ENCODE peak calls at places on chromosomes 3 and 15, in eight cellular contexts. One of them, this sample, is unnamed.

GRCh38 chr15:99482993-99483392 is 82.8 kb upstream of the MEF2A start:
- DNase-seq in heart right ventricle: no peak
- DNase-seq in KBM-7: no peak
- DNase-seq in substantia nigra: no peak
- DNase-seq in adrenal gland: no peak
- DNase-seq in dermis blood vessel endothelial cell: no peak
- DNase-seq in stimulated activated CD4-positive, alpha-beta T cell treated with anti-CD3 and anti-CD28 coated beads, Interleukin-1b, Interleukin-23, amount 100 ng/mL, for 48 hours: no peak
- DNase-seq in coronary artery: no peak
- DNase-seq in this sample: no peak

GRCh38 chr3:152333928-152334327 is 65.2 kb downstream of the MBNL1 start:
- DNase-seq in heart right ventricle: no peak
- DNase-seq in KBM-7: no peak
- DNase-seq in substantia nigra: no peak
- DNase-seq in adrenal gland: no peak
- DNase-seq in dermis blood vessel endothelial cell: no peak
- DNase-seq in stimulated activated CD4-positive, alpha-beta T cell treated with anti-CD3 and anti-CD28 coated beads, Interleukin-1b, Interleukin-23, amount 100 ng/mL, for 48 hours: no peak
- DNase-seq in coronary artery: no peak
- DNase-seq in this sample: no peak

GRCh38 chr3:32391643-32392529 is at the start of gene CMTM7:
- DNase-seq in heart right ventricle: peak; percentile 73
- DNase-seq in KBM-7: peak; percentile 68
- DNase-seq in substantia nigra: peak; percentile 25
- DNase-seq in adrenal gland: peak; percentile 70
- DNase-seq in dermis blood vessel endothelial cell: peak; percentile 72
- DNase-seq in stimulated activated CD4-positive, alpha-beta T cell treated with anti-CD3 and anti-CD28 coated beads, Interleukin-1b, Interleukin-23, amount 100 ng/mL, for 48 hours: peak; percentile 60
- DNase-seq in coronary artery: peak; percentile 83
- DNase-seq in this sample: peak; percentile 70

GRCh38 chr15:78242128-78242527 is 7.8 kb upstream of the ACSBG1 start:
- DNase-seq in heart right ventricle: no peak
- DNase-seq in KBM-7: peak; percentile 73
- DNase-seq in substantia nigra: peak; percentile 11
- DNase-seq in adrenal gland: no peak
- DNase-seq in dermis blood vessel endothelial cell: peak; percentile 39
- DNase-seq in stimulated activated CD4-positive, alpha-beta T cell treated with anti-CD3 and anti-CD28 coated beads, Interleukin-1b, Interleukin-23, amount 100 ng/mL, for 48 hours: no peak
- DNase-seq in coronary artery: no peak
- DNase-seq in this sample: peak; percentile 33

GRCh38 chr15:81000144-81000625 is 538 bp upstream of the TLNRD1 start:
- DNase-seq in heart right ventricle: no peak
- DNase-seq in KBM-7: no peak
- DNase-seq in substantia nigra: peak; percentile 65
- DNase-seq in adrenal gland: no peak
- DNase-seq in dermis blood vessel endothelial cell: no peak
- DNase-seq in stimulated activated CD4-positive, alpha-beta T cell treated with anti-CD3 and anti-CD28 coated beads, Interleukin-1b, Interleukin-23, amount 100 ng/mL, for 48 hours: no peak
- DNase-seq in coronary artery: no peak
- DNase-seq in this sample: no peak

GRCh38 chr3:190064112-190064511 is 56.6 kb downstream of the P3H2 start:
- DNase-seq in heart right ventricle: no peak
- DNase-seq in KBM-7: no peak
- DNase-seq in substantia nigra: no peak
- DNase-seq in adrenal gland: peak; percentile 64
- DNase-seq in dermis blood vessel endothelial cell: peak; percentile 85
- DNase-seq in stimulated activated CD4-positive, alpha-beta T cell treated with anti-CD3 and anti-CD28 coated beads, Interleukin-1b, Interleukin-23, amount 100 ng/mL, for 48 hours: no peak
- DNase-seq in coronary artery: no peak
- DNase-seq in this sample: no peak

GRCh38 chr3:32237670-32238026 is 832 bp upstream of the CMTM8 start:
- DNase-seq in heart right ventricle: no peak
- DNase-seq in KBM-7: no peak
- DNase-seq in substantia nigra: no peak
- DNase-seq in adrenal gland: no peak
- DNase-seq in dermis blood vessel endothelial cell: no peak
- DNase-seq in stimulated activated CD4-positive, alpha-beta T cell treated with anti-CD3 and anti-CD28 coated beads, Interleukin-1b, Interleukin-23, amount 100 ng/mL, for 48 hours: no peak
- DNase-seq in coronary artery: no peak
- DNase-seq in this sample: no peak

GRCh38 chr15:58038426-58039106 is 26.9 kb downstream of the ALDH1A2 start:
- DNase-seq in heart right ventricle: no peak
- DNase-seq in KBM-7: no peak
- DNase-seq in substantia nigra: no peak
- DNase-seq in adrenal gland: no peak
- DNase-seq in dermis blood vessel endothelial cell: peak; percentile 41
- DNase-seq in stimulated activated CD4-positive, alpha-beta T cell treated with anti-CD3 and anti-CD28 coated beads, Interleukin-1b, Interleukin-23, amount 100 ng/mL, for 48 hours: no peak
- DNase-seq in coronary artery: no peak
- DNase-seq in this sample: no peak

GRCh38 chr15:94230436-94230885 is 900 bp upstream of the MCTP2 start:
- DNase-seq in heart right ventricle: no peak
- DNase-seq in KBM-7: no peak
- DNase-seq in substantia nigra: no peak
- DNase-seq in adrenal gland: no peak
- DNase-seq in dermis blood vessel endothelial cell: no peak
- DNase-seq in stimulated activated CD4-positive, alpha-beta T cell treated with anti-CD3 and anti-CD28 coated beads, Interleukin-1b, Interleukin-23, amount 100 ng/mL, for 48 hours: no peak
- DNase-seq in coronary artery: no peak
- DNase-seq in this sample: no peak

GRCh38 chr3:132344666-132345280 is 27.6 kb downstream of the ACP3 start:
- DNase-seq in heart right ventricle: no peak
- DNase-seq in KBM-7: no peak
- DNase-seq in substantia nigra: no peak
- DNase-seq in adrenal gland: no peak
- DNase-seq in dermis blood vessel endothelial cell: peak; percentile 8
- DNase-seq in stimulated activated CD4-positive, alpha-beta T cell treated with anti-CD3 and anti-CD28 coated beads, Interleukin-1b, Interleukin-23, amount 100 ng/mL, for 48 hours: no peak
- DNase-seq in coronary artery: no peak
- DNase-seq in this sample: no peak

GRCh38 chr3:119600732-119601131 is 3.0 kb downstream of the PLA1A start:
- DNase-seq in heart right ventricle: peak; percentile 40
- DNase-seq in KBM-7: peak; percentile 54
- DNase-seq in substantia nigra: no peak
- DNase-seq in adrenal gland: peak; percentile 68
- DNase-seq in dermis blood vessel endothelial cell: peak; percentile 30
- DNase-seq in stimulated activated CD4-positive, alpha-beta T cell treated with anti-CD3 and anti-CD28 coated beads, Interleukin-1b, Interleukin-23, amount 100 ng/mL, for 48 hours: peak; percentile 37
- DNase-seq in coronary artery: no peak
- DNase-seq in this sample: peak; percentile 56

GRCh38 chr3:170483485-170484262 is 65.0 kb downstream of the CLDN11 start:
- DNase-seq in heart right ventricle: no peak
- DNase-seq in KBM-7: no peak
- DNase-seq in substantia nigra: no peak
- DNase-seq in adrenal gland: no peak
- DNase-seq in dermis blood vessel endothelial cell: no peak
- DNase-seq in stimulated activated CD4-positive, alpha-beta T cell treated with anti-CD3 and anti-CD28 coated beads, Interleukin-1b, Interleukin-23, amount 100 ng/mL, for 48 hours: no peak
- DNase-seq in coronary artery: no peak
- DNase-seq in this sample: peak; percentile 79

GRCh38 chr15:70416851-70417250 is 319.1 kb upstream of the TLE3 start:
- DNase-seq in heart right ventricle: no peak
- DNase-seq in KBM-7: no peak
- DNase-seq in substantia nigra: no peak
- DNase-seq in adrenal gland: no peak
- DNase-seq in dermis blood vessel endothelial cell: no peak
- DNase-seq in stimulated activated CD4-positive, alpha-beta T cell treated with anti-CD3 and anti-CD28 coated beads, Interleukin-1b, Interleukin-23, amount 100 ng/mL, for 48 hours: no peak
- DNase-seq in coronary artery: no peak
- DNase-seq in this sample: no peak

GRCh38 chr3:136432685-136433084 is 182.5 kb downstream of the PCCB start:
- DNase-seq in heart right ventricle: no peak
- DNase-seq in KBM-7: no peak
- DNase-seq in substantia nigra: no peak
- DNase-seq in adrenal gland: no peak
- DNase-seq in dermis blood vessel endothelial cell: no peak
- DNase-seq in stimulated activated CD4-positive, alpha-beta T cell treated with anti-CD3 and anti-CD28 coated beads, Interleukin-1b, Interleukin-23, amount 100 ng/mL, for 48 hours: no peak
- DNase-seq in coronary artery: no peak
- DNase-seq in this sample: no peak

GRCh38 chr3:89314454-89314853 is 207.0 kb downstream of the EPHA3 start:
- DNase-seq in heart right ventricle: no peak
- DNase-seq in KBM-7: no peak
- DNase-seq in substantia nigra: no peak
- DNase-seq in adrenal gland: no peak
- DNase-seq in dermis blood vessel endothelial cell: no peak
- DNase-seq in stimulated activated CD4-positive, alpha-beta T cell treated with anti-CD3 and anti-CD28 coated beads, Interleukin-1b, Interleukin-23, amount 100 ng/mL, for 48 hours: no peak
- DNase-seq in coronary artery: no peak
- DNase-seq in this sample: no peak

GRCh38 chr3:106945435-106945834 is 431.8 kb upstream of the CCDC54 start:
- DNase-seq in heart right ventricle: no peak
- DNase-seq in KBM-7: peak; percentile 12
- DNase-seq in substantia nigra: no peak
- DNase-seq in adrenal gland: no peak
- DNase-seq in dermis blood vessel endothelial cell: no peak
- DNase-seq in stimulated activated CD4-positive, alpha-beta T cell treated with anti-CD3 and anti-CD28 coated beads, Interleukin-1b, Interleukin-23, amount 100 ng/mL, for 48 hours: no peak
- DNase-seq in coronary artery: no peak
- DNase-seq in this sample: no peak

GRCh38 chr3:150050510-150050909 is 79.8 kb upstream of the PFN2 start:
- DNase-seq in heart right ventricle: no peak
- DNase-seq in KBM-7: no peak
- DNase-seq in substantia nigra: no peak
- DNase-seq in adrenal gland: no peak
- DNase-seq in dermis blood vessel endothelial cell: no peak
- DNase-seq in stimulated activated CD4-positive, alpha-beta T cell treated with anti-CD3 and anti-CD28 coated beads, Interleukin-1b, Interleukin-23, amount 100 ng/mL, for 48 hours: no peak
- DNase-seq in coronary artery: no peak
- DNase-seq in this sample: no peak

GRCh38 chr3:160968731-160969130 is 136.4 kb downstream of the B3GALNT1 start:
- DNase-seq in heart right ventricle: no peak
- DNase-seq in KBM-7: no peak
- DNase-seq in substantia nigra: no peak
- DNase-seq in adrenal gland: no peak
- DNase-seq in dermis blood vessel endothelial cell: no peak
- DNase-seq in stimulated activated CD4-positive, alpha-beta T cell treated with anti-CD3 and anti-CD28 coated beads, Interleukin-1b, Interleukin-23, amount 100 ng/mL, for 48 hours: no peak
- DNase-seq in coronary artery: no peak
- DNase-seq in this sample: no peak

GRCh38 chr15:74565381-74566085 is 24.5 kb downstream of the ARID3B start:
- DNase-seq in heart right ventricle: no peak
- DNase-seq in KBM-7: no peak
- DNase-seq in substantia nigra: no peak
- DNase-seq in adrenal gland: no peak
- DNase-seq in dermis blood vessel endothelial cell: no peak
- DNase-seq in stimulated activated CD4-positive, alpha-beta T cell treated with anti-CD3 and anti-CD28 coated beads, Interleukin-1b, Interleukin-23, amount 100 ng/mL, for 48 hours: no peak
- DNase-seq in coronary artery: no peak
- DNase-seq in this sample: peak; percentile 52

GRCh38 chr15:70635895-70636294 is 127.5 kb downstream of the UACA start:
- DNase-seq in heart right ventricle: no peak
- DNase-seq in KBM-7: no peak
- DNase-seq in substantia nigra: no peak
- DNase-seq in adrenal gland: no peak
- DNase-seq in dermis blood vessel endothelial cell: no peak
- DNase-seq in stimulated activated CD4-positive, alpha-beta T cell treated with anti-CD3 and anti-CD28 coated beads, Interleukin-1b, Interleukin-23, amount 100 ng/mL, for 48 hours: no peak
- DNase-seq in coronary artery: no peak
- DNase-seq in this sample: no peak

GRCh38 chr15:72782993-72783562 is 480 bp downstream of the ADPGK start:
- DNase-seq in heart right ventricle: peak; percentile 44
- DNase-seq in KBM-7: peak; percentile 90
- DNase-seq in substantia nigra: peak; percentile 49
- DNase-seq in adrenal gland: peak; percentile 63
- DNase-seq in dermis blood vessel endothelial cell: no peak
- DNase-seq in stimulated activated CD4-positive, alpha-beta T cell treated with anti-CD3 and anti-CD28 coated beads, Interleukin-1b, Interleukin-23, amount 100 ng/mL, for 48 hours: peak; percentile 49
- DNase-seq in coronary artery: no peak
- DNase-seq in this sample: peak; percentile 24

GRCh38 chr15:81225161-81225671 is 28.5 kb downstream of the IL16 start:
- DNase-seq in heart right ventricle: peak; percentile 58
- DNase-seq in KBM-7: no peak
- DNase-seq in substantia nigra: no peak
- DNase-seq in adrenal gland: peak; percentile 34
- DNase-seq in dermis blood vessel endothelial cell: no peak
- DNase-seq in stimulated activated CD4-positive, alpha-beta T cell treated with anti-CD3 and anti-CD28 coated beads, Interleukin-1b, Interleukin-23, amount 100 ng/mL, for 48 hours: no peak
- DNase-seq in coronary artery: no peak
- DNase-seq in this sample: no peak

GRCh38 chr15:73650387-73651126 is 17.4 kb upstream of the NPTN start:
- DNase-seq in heart right ventricle: no peak
- DNase-seq in KBM-7: peak; percentile 25
- DNase-seq in substantia nigra: no peak
- DNase-seq in adrenal gland: no peak
- DNase-seq in dermis blood vessel endothelial cell: peak; percentile 74
- DNase-seq in stimulated activated CD4-positive, alpha-beta T cell treated with anti-CD3 and anti-CD28 coated beads, Interleukin-1b, Interleukin-23, amount 100 ng/mL, for 48 hours: peak; percentile 19
- DNase-seq in coronary artery: no peak
- DNase-seq in this sample: peak; percentile 97

GRCh38 chr3:190116551-190117067 is 4.1 kb downstream of the P3H2 start:
- DNase-seq in heart right ventricle: no peak
- DNase-seq in KBM-7: no peak
- DNase-seq in substantia nigra: no peak
- DNase-seq in adrenal gland: peak; percentile 61
- DNase-seq in dermis blood vessel endothelial cell: no peak
- DNase-seq in stimulated activated CD4-positive, alpha-beta T cell treated with anti-CD3 and anti-CD28 coated beads, Interleukin-1b, Interleukin-23, amount 100 ng/mL, for 48 hours: no peak
- DNase-seq in coronary artery: no peak
- DNase-seq in this sample: peak; percentile 17

GRCh38 chr3:4373669-4374068 is 70.5 kb downstream of the SETMAR start:
- DNase-seq in heart right ventricle: no peak
- DNase-seq in KBM-7: no peak
- DNase-seq in substantia nigra: no peak
- DNase-seq in adrenal gland: no peak
- DNase-seq in dermis blood vessel endothelial cell: no peak
- DNase-seq in stimulated activated CD4-positive, alpha-beta T cell treated with anti-CD3 and anti-CD28 coated beads, Interleukin-1b, Interleukin-23, amount 100 ng/mL, for 48 hours: no peak
- DNase-seq in coronary artery: no peak
- DNase-seq in this sample: no peak

GRCh38 chr3:40109641-40110490 is 199.6 kb upstream of the EIF1B start:
- DNase-seq in heart right ventricle: no peak
- DNase-seq in KBM-7: no peak
- DNase-seq in substantia nigra: no peak
- DNase-seq in adrenal gland: no peak
- DNase-seq in dermis blood vessel endothelial cell: peak; percentile 61
- DNase-seq in stimulated activated CD4-positive, alpha-beta T cell treated with anti-CD3 and anti-CD28 coated beads, Interleukin-1b, Interleukin-23, amount 100 ng/mL, for 48 hours: no peak
- DNase-seq in coronary artery: no peak
- DNase-seq in this sample: no peak

GRCh38 chr15:62472616-62473299 is 307.7 kb upstream of the C2CD4B start:
- DNase-seq in heart right ventricle: peak; percentile 45
- DNase-seq in KBM-7: no peak
- DNase-seq in substantia nigra: no peak
- DNase-seq in adrenal gland: no peak
- DNase-seq in dermis blood vessel endothelial cell: no peak
- DNase-seq in stimulated activated CD4-positive, alpha-beta T cell treated with anti-CD3 and anti-CD28 coated beads, Interleukin-1b, Interleukin-23, amount 100 ng/mL, for 48 hours: no peak
- DNase-seq in coronary artery: no peak
- DNase-seq in this sample: no peak

GRCh38 chr15:34584321-34584668 is 844 bp upstream of the GOLGA8B start:
- DNase-seq in heart right ventricle: no peak
- DNase-seq in KBM-7: no peak
- DNase-seq in substantia nigra: no peak
- DNase-seq in adrenal gland: no peak
- DNase-seq in dermis blood vessel endothelial cell: no peak
- DNase-seq in stimulated activated CD4-positive, alpha-beta T cell treated with anti-CD3 and anti-CD28 coated beads, Interleukin-1b, Interleukin-23, amount 100 ng/mL, for 48 hours: no peak
- DNase-seq in coronary artery: no peak
- DNase-seq in this sample: peak; percentile 24

GRCh38 chr3:56467108-56467507 is 1.2 kb downstream of the ERC2 start:
- DNase-seq in heart right ventricle: peak; percentile 76
- DNase-seq in KBM-7: peak; percentile 75
- DNase-seq in substantia nigra: peak; percentile 45
- DNase-seq in adrenal gland: peak; percentile 82
- DNase-seq in dermis blood vessel endothelial cell: peak; percentile 66
- DNase-seq in stimulated activated CD4-positive, alpha-beta T cell treated with anti-CD3 and anti-CD28 coated beads, Interleukin-1b, Interleukin-23, amount 100 ng/mL, for 48 hours: peak; percentile 60
- DNase-seq in coronary artery: no peak
- DNase-seq in this sample: peak; percentile 94

GRCh38 chr15:45393851-45394250 is 15.5 kb upstream of the GATM start:
- DNase-seq in heart right ventricle: no peak
- DNase-seq in KBM-7: no peak
- DNase-seq in substantia nigra: no peak
- DNase-seq in adrenal gland: no peak
- DNase-seq in dermis blood vessel endothelial cell: no peak
- DNase-seq in stimulated activated CD4-positive, alpha-beta T cell treated with anti-CD3 and anti-CD28 coated beads, Interleukin-1b, Interleukin-23, amount 100 ng/mL, for 48 hours: peak; percentile 14
- DNase-seq in coronary artery: no peak
- DNase-seq in this sample: no peak

GRCh38 chr3:190092250-190092649 is 28.4 kb downstream of the P3H2 start:
- DNase-seq in heart right ventricle: no peak
- DNase-seq in KBM-7: no peak
- DNase-seq in substantia nigra: no peak
- DNase-seq in adrenal gland: no peak
- DNase-seq in dermis blood vessel endothelial cell: peak; percentile 75
- DNase-seq in stimulated activated CD4-positive, alpha-beta T cell treated with anti-CD3 and anti-CD28 coated beads, Interleukin-1b, Interleukin-23, amount 100 ng/mL, for 48 hours: no peak
- DNase-seq in coronary artery: no peak
- DNase-seq in this sample: no peak

GRCh38 chr3:127790580-127791183 is 31.6 kb downstream of the MGLL start:
- DNase-seq in heart right ventricle: no peak
- DNase-seq in KBM-7: no peak
- DNase-seq in substantia nigra: no peak
- DNase-seq in adrenal gland: no peak
- DNase-seq in dermis blood vessel endothelial cell: no peak
- DNase-seq in stimulated activated CD4-positive, alpha-beta T cell treated with anti-CD3 and anti-CD28 coated beads, Interleukin-1b, Interleukin-23, amount 100 ng/mL, for 48 hours: no peak
- DNase-seq in coronary artery: no peak
- DNase-seq in this sample: no peak

GRCh38 chr3:110568246-110568645 is 503.4 kb upstream of the NECTIN3 start:
- DNase-seq in heart right ventricle: no peak
- DNase-seq in KBM-7: no peak
- DNase-seq in substantia nigra: no peak
- DNase-seq in adrenal gland: no peak
- DNase-seq in dermis blood vessel endothelial cell: no peak
- DNase-seq in stimulated activated CD4-positive, alpha-beta T cell treated with anti-CD3 and anti-CD28 coated beads, Interleukin-1b, Interleukin-23, amount 100 ng/mL, for 48 hours: no peak
- DNase-seq in coronary artery: no peak
- DNase-seq in this sample: no peak

GRCh38 chr3:134085034-134085775 is 55.5 kb upstream of the SLCO2A1 start:
- DNase-seq in heart right ventricle: no peak
- DNase-seq in KBM-7: no peak
- DNase-seq in substantia nigra: no peak
- DNase-seq in adrenal gland: no peak
- DNase-seq in dermis blood vessel endothelial cell: no peak
- DNase-seq in stimulated activated CD4-positive, alpha-beta T cell treated with anti-CD3 and anti-CD28 coated beads, Interleukin-1b, Interleukin-23, amount 100 ng/mL, for 48 hours: no peak
- DNase-seq in coronary artery: peak; percentile 35
- DNase-seq in this sample: no peak

This sample was measured in SK-N-DZ.